ENCODE peak calls at places on chromosomes 5 and 9, in eight cellular contexts. S is GM23338, C is PC-9, J is A549, H is left ventricle myocardium inferior, F is brain microvascular endothelial cell, R is GM10248, U is astrocyte of the spinal cord. Z is an unnamed sample.

GRCh38 chr5:103119067-103119764 is 722 bp downstream of the GIN1 start:
- DNase-seq in R (no peak), H (no peak), U (no peak), S (no peak), J (no peak), F (no peak), C (no peak), Z (peak; percentile 17)

GRCh38 chr5:1873242-1873959 is 9.3 kb downstream of the IRX4 start:
- DNase-seq in J (no peak), F (no peak), C (no peak), R (no peak), U (no peak), S (no peak), H (no peak), Z (no peak)

GRCh38 chr5:10583663-10584572 is 20.0 kb downstream of the ANKRD33B start:
- DNase-seq in S (no peak), C (no peak), J (no peak), U (no peak), R (no peak), F (no peak), H (no peak), Z (no peak)

GRCh38 chr9:36144322-36145206 is 8.0 kb downstream of the GLIPR2 start:
- DNase-seq in U (no peak), H (no peak), R (no peak), S (no peak), F (no peak), C (no peak), J (no peak), Z (no peak)

GRCh38 chr9:97853844-97854695 is 1.0 kb downstream of the FOXE1 start:
- DNase-seq in C (peak; percentile 53), J (peak; percentile 41), R (no peak), F (no peak), S (peak; percentile 82), H (no peak), U (no peak), Z (peak; percentile 37)

GRCh38 chr5:159682623-159683022 is 233.7 kb upstream of the ADRA1B start:
- DNase-seq in H (no peak), C (no peak), U (no peak), R (no peak), S (peak; percentile 53), F (no peak), J (no peak), Z (no peak)

GRCh38 chr5:22780756-22781155 is 72.4 kb downstream of the CDH12 start:
- DNase-seq in J (no peak), S (no peak), H (no peak), U (no peak), F (no peak), R (no peak), C (no peak), Z (no peak)

GRCh38 chr5:146947181-146947941 is 68.8 kb upstream of the PPP2R2B start:
- DNase-seq in F (no peak), J (peak; percentile 1), S (peak; percentile 62), R (no peak), H (no peak), C (no peak), U (no peak), Z (peak; percentile 38)

GRCh38 chr5:55860268-55860667 is 9.1 kb downstream of the IL31RA start:
- DNase-seq in H (no peak), J (no peak), F (no peak), S (no peak), C (no peak), U (no peak), R (no peak), Z (no peak)

GRCh38 chr5:54311178-54311811 is 922 bp upstream of the ARL15 start:
- DNase-seq in R (no peak), F (peak; percentile 7), U (peak; percentile 50), S (peak; percentile 42), H (no peak), J (no peak), C (no peak), Z (peak; percentile 33)

GRCh38 chr9:117825609-117826347 is 121.6 kb downstream of the TLR4 start:
- DNase-seq in C (no peak), F (no peak), S (no peak), U (no peak), J (no peak), R (peak; percentile 15), H (no peak), Z (no peak)

GRCh38 chr5:1763548-1763911 is 36.1 kb downstream of the MRPL36 start:
- DNase-seq in F (peak; percentile 71), C (peak; percentile 75), R (peak; percentile 73), J (peak; percentile 72), S (peak; percentile 76), H (no peak), U (peak; percentile 64), Z (peak; percentile 76)

GRCh38 chr9:76400534-76401096 is 6.4 kb upstream of the RFK start:
- DNase-seq in U (no peak), H (no peak), S (no peak), F (no peak), C (peak; percentile 67), J (no peak), R (no peak), Z (no peak)

GRCh38 chr5:119743927-119744326 is 114.6 kb downstream of the FAM170A start:
- DNase-seq in F (peak; percentile 53), R (peak; percentile 47), C (peak; percentile 10), H (no peak), S (peak; percentile 88), J (peak; percentile 6), U (no peak), Z (peak; percentile 60)

GRCh38 chr9:107750741-107751521 is 261.4 kb upstream of the KLF4 start:
- DNase-seq in J (peak; percentile 85), C (peak; percentile 82), S (no peak), H (peak; percentile 82), U (peak; percentile 99), R (no peak), F (peak; percentile 98), Z (peak; percentile 100)

GRCh38 chr5:151092750-151093149 is 11.9 kb upstream of the TNIP1 start:
- DNase-seq in U (peak; percentile 84), H (no peak), C (peak; percentile 50), S (no peak), F (peak; percentile 66), J (no peak), R (no peak), Z (peak; percentile 84)

GRCh38 chr9:120715331-120715924 is 1.2 kb upstream of the MEGF9 start:
- DNase-seq in R (no peak), C (peak; percentile 69), F (peak; percentile 26), U (peak; percentile 66), S (peak; percentile 78), J (peak; percentile 30), H (peak; percentile 37), Z (peak; percentile 89)

GRCh38 chr5:5145651-5146529 is 5.8 kb downstream of the ADAMTS16 start:
- DNase-seq in R (no peak), U (peak; percentile 93), F (peak; percentile 91), J (no peak), C (peak; percentile 96), H (no peak), S (no peak), Z (peak; percentile 90)

GRCh38 chr5:103428411-103428871 is 134.1 kb downstream of the NUDT12 start:
- DNase-seq in C (no peak), H (peak; percentile 18), F (peak; percentile 90), S (no peak), J (no peak), R (no peak), U (peak; percentile 94), Z (no peak)

GRCh38 chr5:28084069-28084468 is 1045.7 kb upstream of the CDH9 start:
- DNase-seq in F (no peak), J (no peak), C (no peak), R (no peak), U (no peak), S (no peak), H (no peak), Z (no peak)

GRCh38 chr5:1431896-1432295 is 13.3 kb downstream of the SLC6A3 start:
- DNase-seq in U (no peak), C (no peak), R (no peak), F (no peak), J (no peak), H (no peak), S (no peak), Z (no peak)

GRCh38 chr5:31573494-31573893 is 41.4 kb downstream of the C5orf22 start:
- DNase-seq in U (no peak), F (no peak), C (no peak), H (no peak), R (peak; percentile 59), J (no peak), S (no peak), Z (no peak)
- TF ChIP-seq CTCF in U (no peak), F (no peak), C (no peak), H (no peak), R (no peak), J (no peak), S (no peak), Z (no peak)

GRCh38 chr9:21583628-21584027 is 101.5 kb upstream of the IFNE start:
- DNase-seq in R (no peak), C (no peak), S (no peak), U (peak; percentile 28), J (no peak), F (no peak), H (no peak), Z (no peak)

GRCh38 chr9:21579743-21580142 is 97.6 kb upstream of the IFNE start:
- DNase-seq in S (no peak), C (no peak), J (no peak), F (no peak), R (no peak), U (no peak), H (no peak), Z (no peak)

GRCh38 chr9:21584890-21585289 is 102.8 kb upstream of the IFNE start:
- DNase-seq in J (no peak), F (no peak), H (no peak), C (no peak), S (no peak), U (no peak), R (no peak), Z (no peak)

GRCh38 chr9:21579209-21579608 is 97.1 kb upstream of the IFNE start:
- DNase-seq in C (no peak), U (peak; percentile 57), J (no peak), H (no peak), S (no peak), F (no peak), R (no peak), Z (no peak)

GRCh38 chr9:21580636-21581353 is 98.7 kb upstream of the IFNE start:
- DNase-seq in F (peak; percentile 59), S (no peak), C (peak; percentile 25), U (peak; percentile 68), J (no peak), R (no peak), H (no peak), Z (no peak)
- TF ChIP-seq CTCF in F (no peak), S (no peak), C (no peak), U (no peak), J (no peak), R (no peak), H (no peak), Z (no peak)

GRCh38 chr9:27888661-27889295 is 315.5 kb upstream of the C9orf72 start:
- DNase-seq in S (peak; percentile 67), H (no peak), U (no peak), F (peak; percentile 15), C (peak; percentile 15), R (peak; percentile 37), J (peak; percentile 7), Z (peak; percentile 1)
- TF ChIP-seq CTCF in S (peak; percentile 83), H (peak; percentile 53), U (peak; percentile 81), F (peak; percentile 92), C (peak; percentile 76), R (peak; percentile 62), J (peak; percentile 30), Z (peak; percentile 63)

DNA sequence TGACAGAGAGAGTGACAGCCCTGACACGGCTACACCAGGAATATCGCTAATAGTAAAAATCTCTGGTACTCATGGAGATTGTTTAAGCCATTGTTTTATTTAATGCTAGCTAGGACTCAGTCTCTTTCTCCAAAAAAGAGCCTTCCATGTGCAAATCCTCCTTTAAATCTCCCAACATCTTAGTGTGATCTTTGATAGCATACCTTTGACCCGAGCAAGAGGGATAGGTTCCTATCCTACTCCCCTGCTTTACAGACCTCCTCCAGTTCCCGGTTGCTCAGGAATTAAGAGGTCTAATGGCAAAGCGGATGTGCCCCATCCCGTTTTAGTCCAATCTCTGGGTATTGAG is 663 bp upstream of the FRMD3 start:
- DNase-seq in U (no peak), S (peak; percentile 38), R (no peak), J (no peak), C (no peak), H (no peak), F (no peak), Z (no peak)
- TF ChIP-seq CTCF in U (no peak), S (no peak), R (no peak), J (no peak), C (peak; percentile 52), H (no peak), F (no peak), Z (no peak)